ENCODE peak calls at places on chromosomes 7 and 10, in five cellular contexts. I is CD8-positive, alpha-beta T cell; O is AG08396; M is bronchial epithelial cell; L is NCI-H526 treated with DMSO at 0.1 percent for 48 hours. E is an unnamed sample.

GRCh38 chr10:117364121-117364960 is 10.9 kb downstream of the PDZD8 start:
- DNase-seq in I (no peak), L (no peak), O (no peak), M (peak), E (no peak)

GRCh38 chr7:11831727-11832495 is at the start of gene THSD7A:
- DNase-seq in I (no peak), O (peak), M (peak), L (peak), E (peak)

GRCh38 chr7:116500071-116500853 is 724 bp downstream of the CAV2 start:
- DNase-seq in O (peak), M (peak), L (no peak), I (no peak), E (no peak)

GRCh38 chr10:118256825-118257570 is 85.1 kb downstream of the FAM204A start:
- DNase-seq in I (no peak), L (no peak), M (no peak), O (no peak), E (no peak)

GRCh38 chr10:119466655-119467054 is 75.9 kb downstream of the RGS10 start:
- DNase-seq in I (no peak), L (no peak), O (no peak), M (peak), E (no peak)

GRCh38 chr7:151779255-151779654 is 97.7 kb downstream of the PRKAG2 start:
- DNase-seq in L (no peak), M (no peak), O (no peak), I (no peak), E (no peak)

GRCh38 chr7:73738220-73738611 is 386 bp downstream of the ABHD11 start:
- DNase-seq in M (peak), O (peak), I (peak), L (no peak), E (peak)

GRCh38 chr7:46996972-46997371 is 584.9 kb downstream of the TNS3 start:
- DNase-seq in L (no peak), M (no peak), O (no peak), I (no peak), E (no peak)

GRCh38 chr7:122684504-122684903 is 14.4 kb downstream of the RNF133 start:
- DNase-seq in O (no peak), L (no peak), M (no peak), I (no peak), E (no peak)

GRCh38 chr10:114375082-114375481 is 29.2 kb downstream of the AFAP1L2 start:
- DNase-seq in O (no peak), I (no peak), L (no peak), M (peak), E (no peak)

GRCh38 chr10:36515313-36515712 is 610.1 kb upstream of the ANKRD30A start:
- DNase-seq in O (no peak), L (no peak), I (no peak), M (no peak), E (no peak)

GRCh38 chr7:106543221-106543757 is 117.7 kb downstream of the CCDC71L start:
- DNase-seq in M (no peak), O (no peak), L (no peak), I (no peak), E (no peak)

GRCh38 chr10:4215485-4215884 is 430.5 kb upstream of the KLF6 start:
- DNase-seq in M (no peak), O (no peak), L (no peak), I (no peak), E (no peak)

GRCh38 chr10:28853195-28853594 is 175.9 kb downstream of the BAMBI start:
- DNase-seq in O (no peak), L (no peak), M (no peak), I (no peak), E (no peak)

E was measured in NCI-H345.